ENCODE peak calls at places on chromosomes 5 and 9, in seven cellular contexts. M is nephron progenitor cell, Q is A549, Y is H9, O is heart left ventricle, U is natural killer cell, T is breast epithelium. L is an unnamed sample.

GRCh38 chr9:36148652-36149051 is 12.1 kb downstream of the GLIPR2 start:
- DNase-seq in M (no peak), Q (peak; percentile 85), Y (no peak), O (peak; percentile 89), U (peak; percentile 72), T (peak; percentile 90), L (no peak)

GRCh38 chr9:1879501-1879900 is 135.6 kb upstream of the SMARCA2 start:
- DNase-seq in M (no peak), Q (no peak), Y (no peak), O (no peak), U (no peak), T (no peak), L (no peak)

GRCh38 chr9:88429595-88430430 is 41.6 kb downstream of the SPIN1 start:
- DNase-seq in M (no peak), Q (no peak), Y (no peak), O (no peak), U (no peak), T (no peak), L (no peak)

GRCh38 chr5:5767286-5767928 is 344.9 kb downstream of the ICE1 start:
- DNase-seq in M (no peak), Q (no peak), Y (no peak), O (peak; percentile 62), U (no peak), T (no peak), L (no peak)

GRCh38 chr9:75168270-75169185 is 80.2 kb downstream of the OSTF1 start:
- DNase-seq in M (no peak), Q (no peak), Y (no peak), O (no peak), U (no peak), T (no peak), L (no peak)

GRCh38 chr5:143322931-143323330 is 80.6 kb downstream of the NR3C1 start:
- DNase-seq in M (no peak), Q (no peak), Y (no peak), O (no peak), U (no peak), T (no peak), L (no peak)

GRCh38 chr9:615756-616155 is 225.7 kb upstream of the DMRT1 start:
- DNase-seq in M (no peak), Q (no peak), Y (no peak), O (no peak), U (no peak), T (no peak), L (no peak)

GRCh38 chr5:31361234-31361633 is 167.7 kb downstream of the CDH6 start:
- DNase-seq in M (no peak), Q (no peak), Y (no peak), O (no peak), U (no peak), T (no peak), L (no peak)

GRCh38 chr5:86837610-86838009 is 219.9 kb downstream of the COX7C start:
- DNase-seq in M (no peak), Q (no peak), Y (no peak), O (no peak), U (no peak), T (no peak), L (no peak)

GRCh38 chr5:141100243-141100805 is at the start of gene PCDHB3:
- DNase-seq in M (no peak), Q (peak; percentile 20), Y (peak; percentile 79), O (peak; percentile 20), U (no peak), T (peak; percentile 34), L (no peak)

GRCh38 chr5:116585227-116585626 is 10.6 kb upstream of the SEMA6A start:
- DNase-seq in M (no peak), Q (no peak), Y (no peak), O (no peak), U (no peak), T (no peak), L (no peak)

GRCh38 chr5:109784687-109785086 is 95.0 kb downstream of the MAN2A1 start:
- DNase-seq in M (no peak), Q (no peak), Y (no peak), O (no peak), U (no peak), T (no peak), L (no peak)

GRCh38 chr5:149125386-149125891 is 15.9 kb upstream of the ABLIM3 start:
- DNase-seq in M (peak; percentile 29), Q (no peak), Y (peak; percentile 87), O (no peak), U (no peak), T (peak; percentile 45), L (no peak)

GRCh38 chr5:122091942-122092600 is 14.0 kb upstream of the LOX start:
- DNase-seq in M (no peak), Q (peak; percentile 20), Y (no peak), O (no peak), U (no peak), T (no peak), L (no peak)

GRCh38 chr5:125408582-125409069 is 662.2 kb upstream of the ZNF608 start:
- DNase-seq in M (no peak), Q (peak; percentile 50), Y (no peak), O (no peak), U (no peak), T (no peak), L (no peak)

GRCh38 chr5:44332360-44332971 is 56.8 kb downstream of the FGF10 start:
- DNase-seq in M (peak; percentile 3), Q (peak; percentile 48), Y (no peak), O (no peak), U (no peak), T (no peak), L (no peak)
- TF ChIP-seq CTCF in M (peak; percentile 67), Q (peak; percentile 50), Y (peak; percentile 83), O (peak; percentile 46), U (no peak), T (peak; percentile 55), L (peak; percentile 73)

DNA sequence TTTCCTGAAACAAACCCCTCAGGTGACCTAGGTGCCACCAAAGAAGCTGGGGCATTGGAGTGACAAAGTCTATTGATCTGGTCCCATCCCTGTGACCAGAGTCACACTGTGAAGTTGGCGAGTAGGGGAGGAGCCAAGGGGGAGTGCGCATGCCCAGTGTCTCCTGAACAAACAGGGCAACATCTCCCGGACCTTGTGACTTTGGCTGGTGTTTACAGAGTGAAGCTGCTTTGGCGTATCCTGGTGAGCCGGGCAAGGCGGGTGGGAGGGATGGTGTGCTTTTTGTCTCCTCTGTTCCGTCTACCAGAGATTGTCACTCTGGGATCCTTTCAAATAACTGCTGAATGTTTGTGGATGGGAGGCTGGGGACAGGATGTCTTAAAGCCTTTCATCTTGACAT is 204.5 kb downstream of the HSPA4 start:
- DNase-seq in M (peak; percentile 24), Q (no peak), Y (no peak), O (no peak), U (no peak), T (no peak), L (no peak)
- TF ChIP-seq CTCF in M (no peak), Q (no peak), Y (no peak), O (no peak), U (no peak), T (no peak), L (no peak)

GRCh38 chr5:176713409-176713808 is 66.1 kb downstream of the TSPAN17 start:
- DNase-seq in M (no peak), Q (no peak), Y (no peak), O (no peak), U (no peak), T (no peak), L (no peak)

GRCh38 chr5:176714067-176714466 is 66.8 kb downstream of the TSPAN17 start:
- DNase-seq in M (no peak), Q (no peak), Y (no peak), O (no peak), U (no peak), T (no peak), L (no peak)

GRCh38 chr5:176719113-176719814 is 72.0 kb downstream of the TSPAN17 start:
- DNase-seq in M (no peak), Q (no peak), Y (no peak), O (no peak), U (no peak), T (no peak), L (no peak)

GRCh38 chr5:176712546-176713297 is 65.4 kb downstream of the TSPAN17 start:
- DNase-seq in M (no peak), Q (no peak), Y (no peak), O (no peak), U (no peak), T (no peak), L (no peak)

DNA sequence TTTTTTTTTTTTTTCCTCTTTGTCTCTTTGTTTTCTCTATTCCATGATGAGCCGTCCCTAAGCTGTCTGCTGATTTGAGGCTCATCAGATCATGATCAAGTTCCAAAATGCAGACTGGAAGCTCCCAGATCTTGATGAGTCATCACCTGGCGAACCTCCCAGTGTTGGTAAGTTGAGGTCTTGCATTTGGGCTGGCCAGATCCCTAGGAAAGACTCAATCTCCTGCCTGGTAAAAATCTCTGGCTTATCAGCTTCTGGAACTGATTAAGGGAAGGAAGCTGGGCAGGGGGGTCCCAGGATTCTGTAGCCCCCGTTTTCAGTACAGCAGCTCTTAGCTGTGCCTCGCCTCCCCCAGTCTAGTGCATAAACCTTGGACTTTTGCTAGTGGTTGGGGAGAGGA is 69.0 kb downstream of the TSPAN17 start:
- DNase-seq in M (no peak), Q (peak; percentile 35), Y (no peak), O (no peak), U (no peak), T (no peak), L (no peak)
- TF ChIP-seq CTCF in M (no peak), Q (no peak), Y (no peak), O (no peak), U (no peak), T (no peak), L (no peak)

DNA sequence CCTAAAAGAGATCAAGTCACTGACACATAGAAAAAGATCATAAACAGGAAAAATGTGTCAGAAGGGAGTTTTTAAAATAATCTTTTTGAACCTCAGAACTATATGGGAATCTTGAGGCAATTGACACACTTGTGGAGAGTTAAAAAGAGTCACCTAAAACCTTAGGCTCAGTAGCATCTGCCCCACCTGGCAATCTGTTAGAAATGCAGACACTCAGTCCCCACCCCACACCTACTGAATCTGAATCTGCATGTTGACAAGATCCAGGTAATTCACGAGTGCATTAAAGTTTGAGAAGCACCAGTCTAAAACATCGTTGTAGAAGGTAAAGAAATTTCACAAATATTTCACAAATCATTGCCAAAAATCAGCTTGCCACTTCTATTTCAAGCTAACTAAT is 388.3 kb downstream of the NR2F1-AS1 start:
- DNase-seq in M (no peak), Q (no peak), Y (no peak), O (no peak), U (no peak), T (no peak), L (no peak)
- TF ChIP-seq CTCF in M (no peak), Q (no peak), Y (no peak), O (no peak), U (no peak), T (no peak), L (no peak)

GRCh38 chr9:10208691-10209069 is 404.1 kb downstream of the PTPRD start:
- DNase-seq in M (no peak), Q (no peak), Y (no peak), O (no peak), U (no peak), T (no peak), L (no peak)

DNA sequence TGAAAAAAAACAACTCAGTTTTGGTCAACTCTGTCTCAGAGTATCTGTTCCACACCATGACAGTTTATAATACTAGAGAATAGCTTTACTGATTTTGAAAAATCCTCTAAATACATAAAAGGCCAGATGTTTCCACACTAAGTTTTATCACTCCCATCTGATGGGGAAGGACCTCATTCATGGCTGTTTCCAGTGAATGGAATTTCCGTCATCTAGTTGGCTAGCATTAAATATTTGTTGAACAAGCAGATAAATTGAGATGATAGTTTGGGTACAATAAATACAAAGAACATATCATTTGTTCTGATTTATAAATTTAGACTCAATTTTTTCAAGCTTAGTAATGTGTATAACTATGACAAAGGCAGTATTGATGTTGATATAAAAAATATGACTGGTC is 408.5 kb downstream of the PTPRD start:
- DNase-seq in M (no peak), Q (no peak), Y (no peak), O (no peak), U (no peak), T (no peak), L (no peak)
- TF ChIP-seq CTCF in M (no peak), Q (no peak), Y (no peak), O (no peak), U (no peak), T (no peak), L (no peak)